ENCODE peak calls at places on chromosome 19, in ten cellular contexts. M is OCI-LY7, W is lower leg skin, H is psoas muscle, V is keratinocyte, C is cardiac muscle cell, B is upper lobe of right lung, K is spleen, R is bronchial epithelial cell, Q is HepG2. Z is an unnamed sample.

GRCh38 chr19:803686-804418 is 6.6 kb downstream of the PTBP1 start:
- DNase-seq in B (peak), H (peak), C (no peak), V (no peak), Q (no peak), R (no peak), W (no peak), K (no peak), M (no peak), Z (no peak)

GRCh38 chr19:54179921-54180452 is 7.0 kb upstream of the TMC4 start:
- DNase-seq in C (peak), K (peak), Q (peak), B (no peak), M (peak), R (peak), H (no peak), W (no peak), V (no peak), Z (no peak)

GRCh38 chr19:46218160-46218559 is 11.4 kb upstream of the IGFL1 start:
- DNase-seq in M (peak), W (no peak), H (no peak), C (peak), Q (peak), K (no peak), B (no peak), V (no peak), R (peak), Z (no peak)

GRCh38 chr19:35206855-35207254 is 21.7 kb downstream of the FAM187B start:
- DNase-seq in B (no peak), V (no peak), C (no peak), R (no peak), W (no peak), K (no peak), H (no peak), M (no peak), Q (no peak), Z (no peak)

GRCh38 chr19:33301011-33301899 is 1.1 kb downstream of the CEBPA start:
- DNase-seq in V (no peak), K (peak), W (peak), C (peak), M (no peak), Q (no peak), H (peak), B (no peak), R (no peak), Z (no peak)

GRCh38 chr19:31430381-31430780 is 81.1 kb upstream of the TSHZ3 start:
- DNase-seq in Q (no peak), C (no peak), V (no peak), K (no peak), M (no peak), R (no peak), B (no peak), W (no peak), H (no peak), Z (no peak)

GRCh38 chr19:39083983-39084731 is at the start of gene ACP7:
- DNase-seq in H (no peak), B (no peak), M (no peak), W (no peak), Q (no peak), C (no peak), K (no peak), R (no peak), V (no peak), Z (no peak)

GRCh38 chr19:33497151-33497777 is 24.3 kb downstream of the PEPD start:
- DNase-seq in V (no peak), B (no peak), R (no peak), W (no peak), Q (no peak), H (no peak), M (no peak), C (no peak), K (peak), Z (no peak)

GRCh38 chr19:15869109-15869555 is 28.7 kb downstream of the CYP4F2 start:
- DNase-seq in C (peak), B (no peak), H (no peak), V (peak), M (peak), K (no peak), R (peak), W (no peak), Q (peak), Z (no peak)

GRCh38 chr19:35098413-35099049 is 17.1 kb upstream of the FXYD3 start:
- DNase-seq in K (no peak), H (no peak), V (no peak), W (no peak), C (no peak), Q (no peak), B (no peak), M (no peak), R (peak), Z (no peak)

GRCh38 chr19:56403261-56403660 is 871 bp upstream of the ZNF583 start:
- DNase-seq in W (no peak), M (no peak), R (no peak), B (no peak), K (no peak), V (no peak), Q (no peak), H (no peak), C (peak), Z (no peak)

GRCh38 chr19:39223703-39224279 is 19.7 kb upstream of the SYCN start:
- DNase-seq in R (peak), Q (no peak), V (no peak), W (no peak), M (no peak), B (no peak), H (no peak), C (peak), K (no peak), Z (no peak)

GRCh38 chr19:41330476-41330875 is 20.5 kb downstream of the CCDC97 start:
- DNase-seq in K (no peak), V (no peak), H (no peak), Q (no peak), B (no peak), R (no peak), M (no peak), C (no peak), W (no peak), Z (no peak)

GRCh38 chr19:17118957-17119356 is 43.4 kb downstream of the MYO9B start:
- DNase-seq in M (no peak), Q (no peak), B (no peak), H (no peak), V (no peak), W (no peak), C (no peak), R (no peak), K (no peak), Z (no peak)

GRCh38 chr19:10961763-10962536 is 1.1 kb downstream of the SMARCA4 start:
- DNase-seq in H (no peak), M (peak), R (no peak), Q (no peak), W (no peak), B (no peak), K (no peak), V (no peak), C (no peak), Z (no peak)

GRCh38 chr19:29737461-29738000 is 22.5 kb upstream of the C19orf12 start:
- DNase-seq in W (no peak), R (no peak), K (no peak), H (no peak), M (no peak), B (no peak), Q (no peak), C (no peak), V (no peak), Z (no peak)

GRCh38 chr19:7153008-7153407 is 83.5 kb downstream of the ZNF557 start:
- DNase-seq in R (no peak), C (peak), H (no peak), M (no peak), W (no peak), K (no peak), V (no peak), B (no peak), Q (no peak), Z (no peak)

GRCh38 chr19:1774999-1775772 is 21.9 kb downstream of the ONECUT3 start:
- DNase-seq in K (no peak), R (no peak), C (peak), Q (no peak), V (no peak), W (no peak), H (no peak), B (no peak), M (peak), Z (no peak)

GRCh38 chr19:40281381-40282208 is 3.5 kb downstream of the AKT2 start:
- DNase-seq in C (no peak), H (no peak), R (no peak), K (peak), M (peak), W (no peak), Q (no peak), B (no peak), V (no peak), Z (no peak)

GRCh38 chr19:12035220-12036172 is at the start of gene ZNF433:
- DNase-seq in W (peak), R (peak), B (peak), H (peak), K (peak), V (peak), M (peak), C (peak), Q (peak), Z (no peak)

GRCh38 chr19:771332-771785 is 20.4 kb downstream of the MISP start:
- DNase-seq in V (no peak), Q (peak), B (no peak), C (peak), W (no peak), M (peak), R (peak), K (no peak), H (peak), Z (no peak)

GRCh38 chr19:53942001-53942786 is 20.5 kb upstream of the CACNG8 start:
- DNase-seq in V (no peak), B (peak), C (no peak), R (no peak), W (no peak), K (no peak), M (no peak), Q (peak), H (no peak), Z (no peak)

GRCh38 chr19:39617745-39618144 is 15.4 kb downstream of the LGALS13 start:
- DNase-seq in C (no peak), B (no peak), Q (no peak), V (no peak), K (no peak), M (no peak), R (no peak), W (no peak), H (no peak), Z (no peak)

GRCh38 chr19:11288349-11288748 is 7.6 kb upstream of the TSPAN16 start:
- DNase-seq in B (no peak), M (no peak), W (no peak), K (no peak), R (peak), V (no peak), Q (no peak), H (no peak), C (peak), Z (no peak)

GRCh38 chr19:12783849-12784393 is 7.4 kb upstream of the JUNB start:
- DNase-seq in H (peak), R (peak), M (no peak), V (no peak), C (no peak), W (no peak), B (peak), K (peak), Q (peak), Z (no peak)

GRCh38 chr19:34475026-34475974 is 6.3 kb upstream of the WTIP start:
- DNase-seq in V (peak), K (no peak), W (peak), C (peak), B (no peak), R (peak), M (no peak), H (no peak), Q (no peak), Z (peak)

GRCh38 chr19:12953456-12954149 is 3.4 kb downstream of the GADD45GIP1 start:
- DNase-seq in Q (no peak), R (no peak), V (no peak), M (no peak), C (no peak), K (no peak), W (no peak), B (no peak), H (no peak), Z (no peak)

GRCh38 chr19:56253737-56254136 is 18.8 kb upstream of the EDDM13 start:
- DNase-seq in R (peak), C (peak), V (peak), K (no peak), W (no peak), M (peak), H (no peak), Q (peak), B (no peak), Z (peak)

GRCh38 chr19:53907690-53908089 is 1.4 kb upstream of the CACNG7 start:
- DNase-seq in R (no peak), M (no peak), K (no peak), H (peak), V (no peak), C (no peak), Q (no peak), B (no peak), W (no peak), Z (no peak)

GRCh38 chr19:13160557-13160956 is 10.3 kb downstream of the IER2 start:
- DNase-seq in B (no peak), W (no peak), H (no peak), R (peak), Q (no peak), M (no peak), V (no peak), K (no peak), C (peak), Z (no peak)

GRCh38 chr19:16778796-16779411 is 50.3 kb upstream of the SIN3B start:
- DNase-seq in W (no peak), B (peak), C (peak), V (no peak), R (peak), M (peak), Q (peak), H (no peak), K (peak), Z (no peak)

GRCh38 chr19:56822755-56823154 is 17.8 kb downstream of the PEG3 start:
- DNase-seq in Q (no peak), V (no peak), C (no peak), B (no peak), H (no peak), K (no peak), M (no peak), W (no peak), R (no peak), Z (no peak)

GRCh38 chr19:374183-374885 is 29.7 kb upstream of the MIER2 start:
- DNase-seq in H (no peak), W (peak), K (peak), Q (no peak), M (no peak), R (peak), C (no peak), B (no peak), V (no peak), Z (no peak)

GRCh38 chr19:2944775-2945574 is at the start of gene ZNF77:
- DNase-seq in W (peak), M (peak), R (peak), B (peak), C (peak), Q (peak), V (peak), H (peak), K (peak), Z (peak)
- TF ChIP-seq CTCF in W (peak), M (no peak), R (no peak), B (peak), C (no peak), Q (peak), V (no peak), H (peak), K (no peak), Z (no peak)

DNA sequence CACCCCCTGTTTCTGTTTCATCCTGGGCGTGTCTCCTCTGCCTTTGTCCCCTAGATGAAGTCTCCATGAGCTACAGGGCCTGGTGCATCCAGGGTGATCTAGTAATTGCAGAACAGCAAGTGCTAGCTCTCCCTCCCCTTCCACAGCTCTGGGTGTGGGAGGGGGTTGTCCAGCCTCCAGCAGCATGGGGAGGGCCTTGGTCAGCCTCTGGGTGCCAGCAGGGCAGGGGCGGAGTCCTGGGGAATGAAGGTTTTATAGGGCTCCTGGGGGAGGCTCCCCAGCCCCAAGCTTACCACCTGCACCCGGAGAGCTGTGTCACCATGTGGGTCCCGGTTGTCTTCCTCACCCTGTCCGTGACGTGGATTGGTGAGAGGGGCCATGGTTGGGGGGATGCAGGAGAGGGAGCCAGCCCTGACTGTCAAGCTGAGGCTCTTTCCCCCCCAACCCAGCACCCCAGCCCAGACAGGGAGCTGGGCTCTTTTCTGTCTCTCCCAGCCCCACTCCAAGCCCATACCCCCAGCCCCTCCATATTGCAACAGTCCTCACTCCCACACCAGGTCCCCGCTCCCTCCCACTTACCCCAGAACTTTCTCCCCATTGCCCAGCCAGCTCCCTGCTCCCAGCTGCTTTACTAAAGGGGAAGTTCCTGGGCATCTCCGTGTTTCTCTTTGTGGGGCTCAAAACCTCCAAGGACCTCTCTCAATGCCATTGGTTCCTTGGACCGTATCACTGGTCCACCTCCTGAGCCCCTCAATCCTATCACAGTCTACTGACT is at the start of gene KLK3:
- DNase-seq in Q (no peak), M (no peak), K (no peak), R (no peak), B (no peak), W (no peak), C (no peak), V (no peak), H (no peak), Z (no peak)
- H3K4me3 ChIP-seq in Q (no peak), M (no peak), K (no peak), R (no peak), B (no peak), W (no peak), C (no peak), V (no peak), H (no peak), Z (no peak)

GRCh38 chr19:5691930-5692784 is 2.1 kb downstream of the RPL36 start:
- DNase-seq in B (peak), W (peak), V (no peak), R (no peak), H (no peak), C (no peak), K (peak), Q (no peak), M (peak), Z (no peak)
- TF ChIP-seq CTCF in B (no peak), W (no peak), V (no peak), R (no peak), H (no peak), C (no peak), K (no peak), Q (no peak), M (no peak), Z (no peak)

GRCh38 chr19:47582320-47582909 is 9.5 kb upstream of the ZNF541 start:
- DNase-seq in V (no peak), B (no peak), M (no peak), C (peak), R (no peak), H (no peak), W (no peak), Q (no peak), K (no peak), Z (peak)
- H3K4me3 ChIP-seq in V (no peak), B (no peak), M (no peak), C (no peak), R (no peak), H (no peak), W (no peak), Q (no peak), K (no peak), Z (peak)

GRCh38 chr19:5828661-5829566 is 10.6 kb downstream of the FUT6 start:
- DNase-seq in Q (no peak), H (no peak), M (peak), C (peak), K (no peak), W (no peak), B (no peak), V (no peak), R (no peak), Z (no peak)

GRCh38 chr19:5829567-5830315 is 9.8 kb downstream of the FUT6 start:
- DNase-seq in M (no peak), K (no peak), B (no peak), V (no peak), H (no peak), C (no peak), R (no peak), Q (no peak), W (no peak), Z (no peak)

GRCh38 chr19:5826531-5827341 is 12.8 kb downstream of the FUT6 start:
- DNase-seq in R (peak), C (peak), W (peak), B (peak), H (no peak), V (no peak), K (peak), M (peak), Q (peak), Z (no peak)

GRCh38 chr19:5827891-5828660 is 11.4 kb downstream of the FUT6 start:
- DNase-seq in W (peak), V (peak), Q (peak), K (peak), C (peak), B (peak), H (peak), M (peak), R (peak), Z (peak)

DNA sequence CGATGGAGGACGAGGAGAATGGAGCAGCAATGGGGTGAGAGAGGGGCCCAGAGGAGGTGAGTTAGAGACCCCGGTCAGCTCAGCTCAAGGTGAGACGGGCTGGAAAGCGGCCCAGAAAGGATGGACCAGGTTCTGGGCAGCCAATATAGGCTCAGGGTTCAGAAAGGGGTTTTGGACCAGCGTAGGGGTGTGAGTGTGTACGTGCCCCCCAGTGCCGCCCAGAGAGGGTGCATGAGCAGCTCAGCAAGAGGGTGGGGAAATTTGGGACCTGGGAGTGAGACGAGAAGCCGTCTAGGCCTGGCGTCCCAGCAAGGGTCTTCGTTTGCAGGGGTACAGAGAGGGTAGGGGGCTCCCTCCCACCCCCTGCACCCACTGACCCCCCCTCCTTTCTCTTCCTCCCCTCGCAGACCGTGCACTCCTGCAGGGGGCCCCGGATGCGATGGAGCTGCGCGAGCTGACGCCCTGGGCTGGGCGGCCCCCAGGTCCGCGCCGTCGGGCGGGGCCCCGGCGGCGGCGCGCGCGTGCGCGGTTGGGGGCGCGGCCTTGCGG is 12.1 kb downstream of the FUT6 start:
- DNase-seq in W (no peak), V (no peak), M (no peak), Q (no peak), K (no peak), H (no peak), R (no peak), C (no peak), B (no peak), Z (no peak)
- TF ChIP-seq CTCF in W (no peak), V (no peak), M (no peak), Q (no peak), K (no peak), H (no peak), R (no peak), C (no peak), B (no peak), Z (no peak)

DNA sequence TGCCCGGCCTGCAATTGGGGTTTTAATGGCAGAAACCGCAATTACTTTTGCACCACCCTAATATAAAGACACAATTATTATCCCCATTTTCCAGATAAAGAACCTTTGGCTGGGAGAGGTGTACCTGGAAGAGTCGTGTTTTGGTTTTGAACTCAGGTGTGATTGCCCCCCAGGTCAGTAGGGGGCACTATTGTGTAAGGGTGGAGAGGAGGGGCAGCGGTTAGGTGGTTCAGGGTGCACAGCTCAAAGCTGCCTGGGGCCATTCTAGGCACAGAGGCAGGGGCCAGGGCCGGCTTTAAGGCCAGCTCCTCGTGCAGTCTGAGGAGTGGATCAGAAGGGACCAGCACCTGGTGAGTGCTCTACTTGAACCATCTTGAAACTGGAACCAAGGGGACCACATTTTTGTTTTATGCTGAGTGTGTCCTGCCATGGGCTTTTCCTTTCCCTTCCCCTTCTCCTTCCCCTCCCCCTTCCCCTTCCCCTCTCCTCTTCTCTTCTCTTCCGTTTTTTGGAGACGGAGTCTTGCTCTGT is 5.8 kb upstream of the FCGRT start:
- DNase-seq in C (peak), B (peak), Q (peak), K (peak), W (no peak), V (no peak), R (peak), M (peak), H (peak), Z (no peak)
- H3K4me3 ChIP-seq in C (no peak), B (no peak), Q (no peak), K (no peak), W (no peak), V (no peak), R (no peak), M (no peak), H (no peak), Z (no peak)

GRCh38 chr19:18484992-18485391 is 36.9 kb downstream of the ELL start:
- DNase-seq in Q (no peak), K (no peak), W (no peak), R (no peak), M (no peak), B (no peak), V (no peak), H (no peak), C (no peak), Z (no peak)
- TF ChIP-seq CTCF in Q (peak), K (no peak), W (no peak), R (no peak), M (peak), B (no peak), V (no peak), H (no peak), C (no peak), Z (peak)